ENCODE peak calls at places on chromosomes 6 and 20, in nine cellular contexts. X, G, V, W, F, U, A, P and S are unnamed samples.

GRCh38 chr6:107624541-107624940 is 134.6 kb downstream of the SOBP start:
- DNase-seq in G (no peak), W (no peak), V (no peak), P (no peak), U (no peak), X (no peak), F (no peak), A (no peak), S (no peak)

GRCh38 chr20:31945790-31946189 is 6.1 kb downstream of the PDRG1 start:
- DNase-seq in U (no peak), P (no peak), F (no peak), G (no peak), W (no peak), X (no peak), V (no peak), A (no peak), S (no peak)

GRCh38 chr20:51221791-51222408 is 199.0 kb upstream of the KCNG1 start:
- DNase-seq in A (no peak), G (peak; percentile 72), U (no peak), W (no peak), P (no peak), V (no peak), F (peak; percentile 8), X (peak; percentile 40), S (no peak)

GRCh38 chr6:105522626-105523322 is 119.9 kb upstream of the PREP start:
- DNase-seq in G (no peak), X (peak; percentile 4), P (no peak), F (peak; percentile 38), W (no peak), U (no peak), A (no peak), V (no peak), S (no peak)

GRCh38 chr6:122984393-122984792 is 11.6 kb upstream of the CLVS2 start:
- DNase-seq in U (no peak), W (no peak), F (no peak), X (no peak), P (no peak), A (no peak), G (no peak), V (no peak), S (no peak)

GRCh38 chr6:26604026-26604425 is 7.3 kb downstream of the ABT1 start:
- DNase-seq in F (no peak), V (no peak), W (no peak), A (no peak), U (no peak), P (no peak), X (no peak), G (no peak), S (no peak)

GRCh38 chr20:416950-417800 is 9.1 kb downstream of the RBCK1 start:
- DNase-seq in A (no peak), X (no peak), P (no peak), U (no peak), F (no peak), G (no peak), W (no peak), V (no peak), S (no peak)

GRCh38 chr6:105164418-105164817 is 15.4 kb downstream of the POPDC3 start:
- DNase-seq in P (no peak), W (peak; percentile 25), U (no peak), G (no peak), F (no peak), V (no peak), X (no peak), A (no peak), S (no peak)

GRCh38 chr20:187733-188132 is 1.8 kb downstream of the DEFB128 start:
- DNase-seq in U (no peak), X (no peak), F (no peak), A (no peak), G (no peak), V (no peak), W (no peak), P (no peak), S (no peak)

GRCh38 chr6:122657601-122658000 is 47.4 kb downstream of the PKIB start:
- DNase-seq in V (no peak), W (no peak), A (no peak), G (no peak), F (no peak), X (no peak), U (no peak), P (no peak), S (no peak)

GRCh38 chr6:21213492-21213891 is 380.1 kb upstream of the SOX4 start:
- DNase-seq in U (no peak), V (no peak), F (no peak), A (no peak), X (no peak), W (no peak), P (peak; percentile 84), G (no peak), S (no peak)

GRCh38 chr6:16136536-16137450 is 7.9 kb downstream of the MYLIP start:
- DNase-seq in F (peak; percentile 38), U (no peak), W (no peak), P (no peak), X (peak; percentile 21), V (no peak), A (no peak), G (no peak), S (no peak)

GRCh38 chr6:48957781-48958180 is 505.3 kb downstream of the MMUT start:
- DNase-seq in V (no peak), P (no peak), W (no peak), U (no peak), F (no peak), A (no peak), G (no peak), X (no peak), S (no peak)

GRCh38 chr20:53677447-53678314 is 84.0 kb upstream of the ZNF217 start:
- DNase-seq in G (peak; percentile 52), F (peak; percentile 90), V (peak; percentile 36), P (no peak), U (peak; percentile 96), X (no peak), W (no peak), A (peak; percentile 92), S (no peak)

GRCh38 chr6:108432792-108433191 is 127.9 kb upstream of the FOXO3 start:
- DNase-seq in F (no peak), X (no peak), G (no peak), V (no peak), U (no peak), A (no peak), P (no peak), W (peak; percentile 3), S (no peak)

GRCh38 chr20:9286501-9286900 is 217.6 kb downstream of the PLCB4 start:
- DNase-seq in W (no peak), X (no peak), G (no peak), P (no peak), F (no peak), A (no peak), U (no peak), V (no peak), S (no peak)

GRCh38 chr6:144797881-144798589 is 512.9 kb downstream of the UTRN start:
- DNase-seq in P (no peak), U (no peak), W (no peak), X (peak; percentile 77), F (no peak), V (peak; percentile 1), G (no peak), A (no peak), S (peak; percentile 66)

GRCh38 chr6:2795162-2795561 is 30.0 kb downstream of the WRNIP1 start:
- DNase-seq in F (no peak), W (no peak), A (no peak), V (no peak), U (no peak), G (no peak), P (no peak), X (no peak), S (no peak)

GRCh38 chr6:2792330-2792729 is 27.1 kb downstream of the WRNIP1 start:
- DNase-seq in P (no peak), A (no peak), X (peak; percentile 27), U (no peak), G (no peak), F (no peak), W (no peak), V (no peak), S (no peak)

GRCh38 chr6:2793491-2794151 is 28.4 kb downstream of the WRNIP1 start:
- DNase-seq in V (no peak), X (no peak), P (no peak), A (no peak), U (peak; percentile 98), G (no peak), W (no peak), F (no peak), S (no peak)

GRCh38 chr6:2795960-2796359 is 30.8 kb downstream of the WRNIP1 start:
- DNase-seq in U (peak; percentile 95), P (no peak), V (no peak), X (no peak), A (no peak), F (no peak), G (no peak), W (no peak), S (no peak)

GRCh38 chr6:2794171-2794730 is 29.1 kb downstream of the WRNIP1 start:
- DNase-seq in W (no peak), U (peak; percentile 23), F (no peak), X (no peak), V (no peak), A (no peak), P (no peak), G (no peak), S (no peak)
- H3K27ac ChIP-seq in W (no peak overlapping the region), U (peak overlapping the region; percentile 98), F (no peak overlapping the region), X (no peak overlapping the region), V (no peak overlapping the region), A (no peak overlapping the region), P (no peak overlapping the region), G (no peak overlapping the region), S (no peak overlapping the region)

GRCh38 chr6:43468240-43468639 is 9.1 kb upstream of the TJAP1 start:
- DNase-seq in U (no peak), A (no peak), W (no peak), F (no peak), X (no peak), P (no peak), G (no peak), V (no peak), S (no peak)
- TF ChIP-seq REST in U (no peak), A (no peak), W (no peak), F (no peak), X (no peak), P (no peak), G (no peak), V (no peak), S (no peak)

GRCh38 chr6:139219271-139219729 is 72.5 kb downstream of the TXLNB start:
- DNase-seq in G (peak; percentile 86), V (peak; percentile 25), W (peak; percentile 47), F (peak; percentile 73), U (peak; percentile 89), A (peak; percentile 75), X (peak; percentile 73), P (peak; percentile 82), S (peak; percentile 61)

GRCh38 chr6:139219746-139220145 is 72.1 kb downstream of the TXLNB start:
- DNase-seq in V (no peak), F (no peak), P (no peak), X (no peak), G (no peak), A (no peak), W (no peak), U (no peak), S (no peak)
- H3K4me3 ChIP-seq in V (no peak overlapping the region), F (no peak overlapping the region), P (no peak overlapping the region), X (no peak overlapping the region), G (no peak overlapping the region), A (no peak overlapping the region), W (no peak overlapping the region), U (no peak overlapping the region), S (no peak overlapping the region)

DNA sequence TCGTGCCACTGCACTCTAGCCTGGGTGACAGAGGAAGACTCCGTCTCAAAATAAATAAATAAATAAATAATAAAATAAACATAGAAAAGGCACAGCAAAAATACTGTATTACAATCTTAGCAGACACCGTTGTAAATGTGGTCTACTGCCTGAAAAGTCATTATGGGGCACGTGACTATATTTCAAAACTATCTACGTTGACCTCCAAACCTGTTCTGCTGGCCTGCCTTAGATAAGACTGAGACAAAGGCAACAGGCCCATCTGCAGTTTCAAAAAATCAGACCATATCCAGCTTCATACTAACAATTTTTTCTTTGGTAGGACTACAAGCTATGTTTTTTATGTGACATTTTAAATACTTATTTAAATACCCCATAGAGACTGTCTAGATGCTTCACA is 59.1 kb downstream of the AGPAT4 start:
- DNase-seq in V (no peak), F (peak; percentile 75), W (no peak), X (no peak), G (no peak), A (no peak), P (no peak), U (no peak), S (no peak)
- H3K27ac ChIP-seq in V (no peak overlapping the region), F (peak overlapping the region; percentile 56), W (peak overlapping the region; percentile 43), X (no peak overlapping the region), G (no peak overlapping the region), A (no peak overlapping the region), P (no peak overlapping the region), U (no peak overlapping the region), S (peak overlapping the region; percentile 81)